ENCODE peak calls at places on chromosome 18, in five cellular contexts. K is pancreas, A is neural progenitor cell, D is bronchial epithelial cell, V is cardiac muscle cell. U is an unnamed sample.
A peak's percentile ranks its signal among the peaks of the same experiment; 100 is the strongest.

GRCh38 chr18:6482198-6482977 is 67.7 kb upstream of the L3MBTL4 start:
- DNase-seq in V (peak; percentile 93), A (peak; percentile 83), D (peak; percentile 38), K (peak; percentile 53), U (peak; percentile 7)

GRCh38 chr18:76721207-76721996 is 101.0 kb upstream of the ZNF236 start:
- DNase-seq in A (no peak), V (no peak), D (no peak), K (no peak), U (no peak)

GRCh38 chr18:69143084-69143483 is 257.6 kb upstream of the DOK6 start:
- DNase-seq in K (no peak), D (no peak), V (no peak), A (no peak), U (no peak)

GRCh38 chr18:71994273-71994672 is 549.9 kb downstream of the CBLN2 start:
- DNase-seq in K (no peak), A (no peak), D (no peak), V (no peak), U (no peak)

GRCh38 chr18:14970027-14970426 is 222.1 kb downstream of the ANKRD30B start:
- DNase-seq in D (peak; percentile 40), K (no peak), V (no peak), A (no peak), U (peak; percentile 52)

GRCh38 chr18:36600548-36600947 is 228.3 kb downstream of the TPGS2 start:
- DNase-seq in A (no peak), K (no peak), D (no peak), V (no peak), U (no peak)

GRCh38 chr18:49273201-49273880 is 187.1 kb downstream of the DYM start:
- DNase-seq in K (no peak), A (no peak), V (no peak), D (peak; percentile 8), U (no peak)

GRCh38 chr18:52920665-52921064 is 580.7 kb downstream of the DCC start:
- DNase-seq in A (no peak), D (no peak), K (no peak), V (no peak), U (no peak)

GRCh38 chr18:31652355-31652754 is 32.0 kb downstream of the B4GALT6 start:
- DNase-seq in K (no peak), D (no peak), V (no peak), A (no peak), U (no peak)

GRCh38 chr18:4283746-4284291 is 171.3 kb downstream of the DLGAP1 start:
- DNase-seq in D (no peak), A (no peak), V (no peak), K (no peak), U (no peak)

GRCh38 chr18:25998461-25998860 is 92.0 kb downstream of the SS18 start:
- DNase-seq in D (peak; percentile 17), V (no peak), K (no peak), A (no peak), U (no peak)
- H3K4me3 ChIP-seq in D (no peak overlapping the region), V (no peak overlapping the region), K (no peak overlapping the region), A (no peak overlapping the region), U (no peak overlapping the region)

GRCh38 chr18:44898536-44898935 is 217.8 kb downstream of the SETBP1 start:
- DNase-seq in A (peak; percentile 63), D (peak; percentile 33), K (no peak), V (no peak), U (no peak)

GRCh38 chr18:44900627-44901026 is 219.9 kb downstream of the SETBP1 start:
- DNase-seq in A (no peak), K (no peak), V (no peak), D (peak; percentile 74), U (no peak)

GRCh38 chr18:44901283-44901682 is 220.6 kb downstream of the SETBP1 start:
- DNase-seq in K (no peak), V (no peak), A (no peak), D (no peak), U (no peak)

GRCh38 chr18:44897445-44898215 is 216.9 kb downstream of the SETBP1 start:
- DNase-seq in V (no peak), A (no peak), D (no peak), K (peak; percentile 78), U (no peak)

DNA sequence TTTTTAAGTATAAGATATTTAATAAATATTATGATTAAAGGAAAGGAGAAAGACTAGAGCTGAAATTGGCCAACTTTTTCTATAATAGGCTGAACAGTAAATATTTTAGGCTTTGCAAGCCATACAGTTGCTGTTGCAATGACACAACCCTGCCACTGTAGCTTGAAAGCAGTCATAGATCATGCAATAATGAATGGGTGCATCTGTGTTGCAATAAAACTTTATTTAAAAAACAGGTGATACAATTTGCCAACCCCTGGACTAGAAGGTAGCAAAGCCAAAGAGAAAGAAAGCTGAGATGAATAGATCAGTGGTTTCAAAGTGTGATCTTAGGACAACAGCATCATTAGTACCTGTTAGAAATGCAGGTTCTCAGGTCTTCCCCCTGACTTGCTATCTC is 219.1 kb downstream of the SETBP1 start:
- DNase-seq in D (no peak), K (no peak), V (no peak), A (no peak), U (no peak)
- TF ChIP-seq CTCF in D (no peak), K (no peak), V (no peak), A (no peak), U (no peak)

GRCh38 chr18:58845913-58846312 is 18.8 kb upstream of the ZNF532 start:
- DNase-seq in D (no peak), K (no peak), A (no peak), V (no peak), U (no peak)

GRCh38 chr18:58846325-58846724 is 18.4 kb upstream of the ZNF532 start:
- DNase-seq in A (no peak), K (no peak), V (no peak), D (no peak), U (no peak)

GRCh38 chr18:58844871-58845270 is 19.8 kb upstream of the ZNF532 start:
- DNase-seq in V (no peak), K (no peak), D (no peak), A (no peak), U (no peak)

GRCh38 chr18:58848685-58849084 is 16.0 kb upstream of the ZNF532 start:
- DNase-seq in A (no peak), D (peak; percentile 91), V (peak; percentile 76), K (no peak), U (no peak)

GRCh38 chr18:58847383-58848071 is 17.1 kb upstream of the ZNF532 start:
- DNase-seq in D (peak; percentile 46), V (no peak), A (peak; percentile 91), K (peak; percentile 31), U (no peak)
- H3K4me3 ChIP-seq in D (peak overlapping the region; percentile 5), V (no peak overlapping the region), A (peak overlapping the region; percentile 48), K (no peak overlapping the region), U (no peak overlapping the region)

DNA sequence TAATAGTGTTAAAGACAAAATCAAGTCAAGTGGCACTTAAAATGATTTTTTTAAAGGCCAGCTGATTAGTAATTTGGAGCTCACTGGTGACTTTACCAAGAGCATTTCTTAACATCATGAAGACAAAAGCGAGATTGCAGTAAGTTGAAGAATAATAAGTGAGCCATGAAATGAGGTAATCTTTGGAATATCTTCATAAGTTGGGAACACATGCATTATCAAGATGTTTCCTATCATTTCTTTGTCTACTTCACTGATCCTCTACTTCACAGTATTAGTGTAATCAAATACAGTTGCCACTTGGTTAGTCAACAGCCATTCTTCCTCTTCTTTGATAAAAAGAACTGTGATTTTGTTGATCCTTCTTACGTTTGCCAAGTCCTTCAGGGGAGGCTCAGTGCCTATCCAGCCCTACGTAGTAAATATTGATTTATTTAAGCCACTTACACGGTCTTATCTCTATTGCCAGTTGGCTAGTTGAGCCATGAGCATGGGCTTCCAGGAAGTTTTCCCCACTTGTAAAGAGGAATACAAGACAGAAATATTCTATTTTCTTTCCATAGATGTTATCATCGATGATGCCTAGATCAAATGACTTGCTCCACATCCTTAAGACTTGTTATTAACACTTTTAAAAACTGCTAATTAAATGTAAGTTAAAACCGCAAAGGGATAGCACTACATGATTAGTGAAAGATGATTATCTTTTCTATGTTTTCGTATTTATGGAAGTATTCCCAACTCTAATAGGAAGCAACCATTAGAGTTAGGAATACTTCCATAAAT is 46.1 kb downstream of the YES1 start:
- DNase-seq in A (no peak), D (no peak), V (no peak), K (no peak), U (no peak)
- TF ChIP-seq CTCF in A (no peak), D (no peak), V (no peak), K (no peak), U (no peak)

DNA sequence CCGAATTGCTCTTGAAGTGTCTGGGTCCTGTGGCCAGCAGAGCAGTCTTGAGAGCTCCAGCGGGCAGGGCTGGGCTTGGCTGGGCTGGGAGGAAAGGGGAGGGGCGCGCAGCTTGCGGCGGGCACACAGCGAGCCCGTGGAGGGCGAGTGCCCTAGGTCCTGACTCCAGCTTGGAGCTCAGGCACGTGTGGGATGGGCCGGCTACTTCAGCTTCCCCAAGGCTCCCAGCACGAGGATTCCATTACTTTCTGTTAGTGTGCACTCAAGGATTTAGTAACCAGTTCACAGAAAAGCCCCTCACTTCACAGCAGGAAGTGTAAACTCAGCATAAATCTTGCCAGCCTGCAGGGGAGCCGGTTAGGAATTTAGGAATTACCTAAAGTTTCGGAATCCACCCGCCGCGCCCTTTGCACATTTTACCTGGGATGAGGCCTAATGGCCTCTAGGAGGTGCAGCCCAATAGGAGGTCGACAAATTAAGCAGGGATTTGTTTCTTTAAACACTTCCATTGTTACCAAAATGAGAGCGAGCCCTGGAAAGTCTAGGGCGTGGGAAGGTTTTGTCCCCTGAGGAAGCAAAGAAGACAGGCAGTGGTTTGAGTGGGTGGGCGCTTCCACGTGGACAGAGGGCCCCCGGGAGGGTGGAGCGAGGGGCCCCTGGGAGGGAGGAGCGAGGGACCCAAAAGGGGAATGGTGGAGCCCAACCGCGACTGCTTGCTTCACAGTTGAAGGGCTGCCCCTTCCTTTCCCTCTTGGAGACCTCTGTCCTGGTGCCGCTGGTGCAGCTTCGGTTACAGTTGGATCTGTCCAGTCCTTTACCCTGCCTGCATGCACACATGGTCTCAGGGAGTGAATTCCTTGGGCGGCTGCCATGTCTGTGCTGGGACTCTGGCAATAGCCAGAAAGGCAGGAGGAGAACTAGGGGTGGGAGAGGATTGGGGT is 93.3 kb downstream of the CTAGE1 start:
- DNase-seq in A (peak; percentile 83), K (peak; percentile 36), V (peak; percentile 81), D (peak; percentile 40), U (no peak)
- H3K4me3 ChIP-seq in A (peak overlapping the region; percentile 33), K (no peak overlapping the region), V (no peak overlapping the region), D (peak overlapping the region; percentile 30), U (peak overlapping the region; percentile 28)

GRCh38 chr18:40157120-40157519 is 1797.9 kb upstream of the PIK3C3 start:
- DNase-seq in D (no peak), V (no peak), K (no peak), A (no peak), U (no peak)

GRCh38 chr18:40159141-40160017 is 1795.7 kb upstream of the PIK3C3 start:
- DNase-seq in D (peak; percentile 54), A (peak; percentile 55), V (peak; percentile 68), K (no peak), U (peak; percentile 67)
- TF ChIP-seq CTCF in D (peak; percentile 62), A (peak; percentile 89), V (peak; percentile 70), K (no peak), U (peak; percentile 63)

U was measured in foreskin fibroblast.